ENCODE peak calls at places on chromosomes 4 and X, in ten cellular contexts. U is LoVo; I is AG08396; K is fibroblast of lung; F is activated effector memory CD4-positive, alpha-beta T cell treated with Interleukin-2 at 50 U/mL for 16 hours; O is posterior cingulate gyrus; W is hippocampal formation; L is NCI-H1092 treated with DMSO at 0.1 percent for 48 hours; G is activated CD4-positive, alpha-beta T cell treated with anti-CD3 and anti-CD28 coated beads, Interleukin-2, amount 10 ng/mL, durations not matched to agents 7 days and 5 days; D is activated CD4-positive, CD25-positive, alpha-beta regulatory T cell. N is an unnamed sample.

GRCh38 chr4:158209825-158210807 is at the start of gene TMEM144:
- DNase-seq in U (peak; percentile 93), I (peak; percentile 84), K (peak; percentile 93), F (no peak), O (peak; percentile 95), W (peak; percentile 97), L (no peak), G (peak; percentile 39), D (no peak), N (peak; percentile 90)

GRCh38 chrX:45859407-45859806 is 658.7 kb upstream of the DIPK2B start:
- DNase-seq in U (no peak), I (no peak), K (no peak), F (no peak), O (no peak), W (no peak), L (no peak), G (no peak), D (no peak), N (peak; percentile 27)

GRCh38 chr4:86924805-86925204 is 10.0 kb upstream of the AFF1 start:
- DNase-seq in U (no peak), I (no peak), K (peak; percentile 69), F (no peak), O (no peak), W (no peak), L (no peak), G (no peak), D (no peak), N (peak; percentile 66)

GRCh38 chr4:89640620-89641366 is 196.2 kb downstream of the SNCA start:
- DNase-seq in U (no peak), I (peak; percentile 40), K (peak; percentile 63), F (no peak), O (no peak), W (peak; percentile 2), L (no peak), G (peak; percentile 17), D (no peak), N (peak; percentile 25)

GRCh38 chr4:7719354-7720174 is 220.1 kb downstream of the AFAP1 start:
- DNase-seq in U (peak; percentile 31), I (peak; percentile 89), K (peak; percentile 18), F (peak; percentile 26), O (peak; percentile 83), W (no peak), L (peak; percentile 26), G (peak; percentile 65), D (no peak), N (peak; percentile 44)

GRCh38 chr4:36255575-36255974 is 11.3 kb upstream of the ARAP2 start:
- DNase-seq in U (no peak), I (no peak), K (no peak), F (peak; percentile 41), O (no peak), W (peak; percentile 53), L (no peak), G (peak; percentile 86), D (peak; percentile 8), N (no peak)

GRCh38 chr4:7295917-7296660 is 103.8 kb downstream of the SORCS2 start:
- DNase-seq in U (no peak), I (peak; percentile 75), K (peak; percentile 31), F (no peak), O (peak; percentile 73), W (peak; percentile 50), L (no peak), G (no peak), D (no peak), N (peak; percentile 55)

GRCh38 chr4:73675623-73676022 is 55.4 kb upstream of the RASSF6 start:
- DNase-seq in U (no peak), I (no peak), K (no peak), F (no peak), O (no peak), W (no peak), L (peak; percentile 24), G (no peak), D (no peak), N (no peak)

N was measured in Daoy.